ENCODE peak calls at places on chromosomes 11 and 22, in nine cellular contexts. T is Panc1; U is stimulated activated CD8-positive, alpha-beta memory T cell treated with anti-CD3 and anti-CD28 coated beads, Interleukin-2, amount 100 ng/mL, for 48 hours; R is GM18507; Z is EH; J is SK-N-DZ; S is T follicular helper cell; A is NCI-H510A treated with DMSO at 0.1 percent for 48 hours; H is upper lobe of right lung. I is an unnamed sample.

GRCh38 chr11:65444314-65445051 is 21.9 kb downstream of the NEAT1 start:
- DNase-seq in T (no peak), U (no peak), R (no peak), Z (peak), J (peak), S (no peak), A (no peak), H (no peak), I (no peak)

GRCh38 chr11:60710482-60710881 is 11.1 kb downstream of the MS4A8 start:
- DNase-seq in T (no peak), U (no peak), R (no peak), Z (no peak), J (no peak), S (no peak), A (no peak), H (no peak), I (no peak)

GRCh38 chr22:22401381-22401780 is 107.2 kb downstream of the ZNF280B start:
- DNase-seq in T (no peak), U (no peak), R (no peak), Z (no peak), J (no peak), S (no peak), A (no peak), H (no peak), I (no peak)

GRCh38 chr11:88384004-88384677 is 46.6 kb upstream of the CTSC start:
- DNase-seq in T (no peak), U (no peak), R (no peak), Z (peak), J (no peak), S (no peak), A (no peak), H (no peak), I (no peak)

GRCh38 chr22:44743804-44744211 is 8.6 kb upstream of the ARHGAP8 start:
- DNase-seq in T (no peak), U (no peak), R (no peak), Z (peak), J (no peak), S (no peak), A (no peak), H (no peak), I (no peak)

GRCh38 chr22:20607157-20607907 is 99.9 kb downstream of the MED15 start:
- DNase-seq in T (no peak), U (no peak), R (no peak), Z (no peak), J (no peak), S (no peak), A (no peak), H (no peak), I (peak)

GRCh38 chr11:87258171-87258833 is 220.6 kb downstream of the TMEM135 start:
- DNase-seq in T (no peak), U (no peak), R (no peak), Z (no peak), J (no peak), S (no peak), A (no peak), H (no peak), I (no peak)

GRCh38 chr11:113874920-113875413 is 405 bp downstream of the USP28 start:
- DNase-seq in T (no peak), U (no peak), R (peak), Z (no peak), J (no peak), S (no peak), A (peak), H (no peak), I (peak)

GRCh38 chr11:43944761-43945311 is 2.4 kb downstream of the C11orf96 start:
- DNase-seq in T (no peak), U (peak), R (no peak), Z (peak), J (peak), S (peak), A (no peak), H (peak), I (peak)

GRCh38 chr11:44179173-44179572 is 83.7 kb downstream of the EXT2 start:
- DNase-seq in T (no peak), U (no peak), R (no peak), Z (peak), J (no peak), S (no peak), A (no peak), H (no peak), I (no peak)

GRCh38 chr11:95365346-95365745 is 134.3 kb upstream of the SESN3 start:
- DNase-seq in T (no peak), U (no peak), R (no peak), Z (no peak), J (no peak), S (no peak), A (no peak), H (no peak), I (no peak)

GRCh38 chr11:117606211-117606610 is 190.8 kb downstream of the DSCAML1 start:
- DNase-seq in T (no peak), U (no peak), R (peak), Z (no peak), J (no peak), S (no peak), A (no peak), H (no peak), I (no peak)

GRCh38 chr22:41305646-41306045 is 4.3 kb downstream of the ZC3H7B start:
- DNase-seq in T (no peak), U (no peak), R (no peak), Z (peak), J (no peak), S (no peak), A (no peak), H (no peak), I (no peak)

GRCh38 chr22:20080445-20080775 is 369 bp downstream of the DGCR8 start:
- DNase-seq in T (no peak), U (peak), R (peak), Z (peak), J (peak), S (peak), A (peak), H (peak), I (no peak)

GRCh38 chr11:111512296-111513239 is at the start of gene BTG4:
- DNase-seq in T (no peak), U (peak), R (no peak), Z (peak), J (no peak), S (no peak), A (peak), H (no peak), I (peak)

GRCh38 chr22:25120761-25121212 is 78.9 kb upstream of the CRYBB3 start:
- DNase-seq in T (no peak), U (no peak), R (no peak), Z (no peak), J (no peak), S (no peak), A (no peak), H (peak), I (no peak)

GRCh38 chr11:2745511-2745910 is 45.7 kb upstream of the KCNQ1OT1 start:
- DNase-seq in T (no peak), U (no peak), R (no peak), Z (no peak), J (no peak), S (no peak), A (no peak), H (peak), I (no peak)

GRCh38 chr22:44883011-44883421 is 126.8 kb downstream of the PHF21B start:
- DNase-seq in T (no peak), U (no peak), R (no peak), Z (no peak), J (no peak), S (no peak), A (no peak), H (peak), I (no peak)

GRCh38 chr11:75430692-75431532 is 2.1 kb downstream of the KLHL35 start:
- DNase-seq in T (no peak), U (no peak), R (no peak), Z (no peak), J (no peak), S (no peak), A (no peak), H (no peak), I (peak)

GRCh38 chr22:19892249-19892879 is 37.7 kb upstream of the GNB1L start:
- DNase-seq in T (no peak), U (peak), R (no peak), Z (peak), J (peak), S (peak), A (peak), H (no peak), I (no peak)

GRCh38 chr11:1915795-1916131 is 3.7 kb upstream of the TNNT3 start:
- DNase-seq in T (no peak), U (no peak), R (no peak), Z (no peak), J (no peak), S (no peak), A (no peak), H (no peak), I (no peak)

GRCh38 chr11:117199061-117199915 is at the start of gene TAGLN:
- DNase-seq in T (no peak), U (no peak), R (no peak), Z (peak), J (no peak), S (no peak), A (no peak), H (peak), I (no peak)

GRCh38 chr11:10257478-10257877 is 36.5 kb downstream of the SBF2 start:
- DNase-seq in T (no peak), U (no peak), R (no peak), Z (no peak), J (no peak), S (no peak), A (peak), H (no peak), I (peak)

GRCh38 chr22:49155039-49155808 is 672.4 kb downstream of the BRD1 start:
- DNase-seq in T (no peak), U (no peak), R (no peak), Z (no peak), J (no peak), S (no peak), A (no peak), H (no peak), I (peak)

GRCh38 chr11:86537541-86538222 is 134.7 kb downstream of the ME3 start:
- DNase-seq in T (no peak), U (no peak), R (no peak), Z (peak), J (no peak), S (no peak), A (no peak), H (no peak), I (peak)

GRCh38 chr22:21449531-21450319 is 17.5 kb upstream of the TMEM191C start:
- DNase-seq in T (no peak), U (no peak), R (no peak), Z (no peak), J (no peak), S (no peak), A (no peak), H (peak), I (no peak)

GRCh38 chr11:86774422-86774821 is 25.9 kb upstream of the PRSS23 start:
- DNase-seq in T (no peak), U (no peak), R (no peak), Z (peak), J (no peak), S (no peak), A (no peak), H (no peak), I (no peak)

GRCh38 chr22:24099661-24100060 is 81.6 kb upstream of the SUSD2 start:
- DNase-seq in T (no peak), U (no peak), R (no peak), Z (no peak), J (no peak), S (no peak), A (no peak), H (peak), I (no peak)

GRCh38 chr11:16095756-16096155 is 260.6 kb downstream of the SOX6 start:
- DNase-seq in T (no peak), U (no peak), R (no peak), Z (no peak), J (no peak), S (no peak), A (no peak), H (no peak), I (no peak)

GRCh38 chr11:1930448-1930802 is 10.9 kb downstream of the TNNT3 start:
- DNase-seq in T (no peak), U (no peak), R (no peak), Z (no peak), J (no peak), S (no peak), A (no peak), H (no peak), I (no peak)

GRCh38 chr11:58647141-58647699 is 24.8 kb downstream of the CNTF start:
- DNase-seq in T (no peak), U (no peak), R (no peak), Z (no peak), J (no peak), S (no peak), A (no peak), H (no peak), I (no peak)

GRCh38 chr22:29606320-29606719 is 2.9 kb downstream of the NF2 start:
- DNase-seq in T (no peak), U (no peak), R (no peak), Z (no peak), J (no peak), S (no peak), A (no peak), H (no peak), I (no peak)